ENCODE peak calls at places on chromosomes 1 and 21, in four cellular contexts. One of them, this sample, is unnamed.

GRCh38 chr21:38839683-38840286 is 34.1 kb downstream of the ETS2 start:
- DNase-seq in activated CD4-positive, CD25-positive, alpha-beta regulatory T cell: no peak
- DNase-seq in smooth muscle cell of the brain vasculature: peak
- DNase-seq in CD8-positive, alpha-beta memory T cell: no peak
- DNase-seq in this sample: no peak

GRCh38 chr1:160950657-160951056 is 4.0 kb downstream of the ITLN2 start:
- DNase-seq in CD8-positive, alpha-beta memory T cell: no peak
- DNase-seq in smooth muscle cell of the brain vasculature: no peak
- DNase-seq in activated CD4-positive, CD25-positive, alpha-beta regulatory T cell: no peak
- DNase-seq in this sample: no peak

GRCh38 chr1:90810006-90810405 is 92.9 kb upstream of the BARHL2 start:
- DNase-seq in CD8-positive, alpha-beta memory T cell: no peak
- DNase-seq in smooth muscle cell of the brain vasculature: no peak
- DNase-seq in activated CD4-positive, CD25-positive, alpha-beta regulatory T cell: no peak
- DNase-seq in this sample: no peak

GRCh38 chr1:197272791-197273190 is 4.7 kb downstream of the CRB1 start:
- DNase-seq in CD8-positive, alpha-beta memory T cell: no peak
- DNase-seq in activated CD4-positive, CD25-positive, alpha-beta regulatory T cell: no peak
- DNase-seq in smooth muscle cell of the brain vasculature: no peak
- DNase-seq in this sample: no peak

GRCh38 chr1:167659440-167659839 is 29.4 kb downstream of the RCSD1 start:
- DNase-seq in activated CD4-positive, CD25-positive, alpha-beta regulatory T cell: no peak
- DNase-seq in smooth muscle cell of the brain vasculature: no peak
- DNase-seq in CD8-positive, alpha-beta memory T cell: no peak
- DNase-seq in this sample: no peak

GRCh38 chr1:17688217-17688810 is 66.8 kb upstream of the ACTL8 start:
- DNase-seq in smooth muscle cell of the brain vasculature: no peak
- DNase-seq in CD8-positive, alpha-beta memory T cell: no peak
- DNase-seq in activated CD4-positive, CD25-positive, alpha-beta regulatory T cell: no peak
- DNase-seq in this sample: no peak

GRCh38 chr1:17923684-17924083 is 168.6 kb downstream of the ACTL8 start:
- DNase-seq in smooth muscle cell of the brain vasculature: no peak
- DNase-seq in activated CD4-positive, CD25-positive, alpha-beta regulatory T cell: no peak
- DNase-seq in CD8-positive, alpha-beta memory T cell: no peak
- DNase-seq in this sample: no peak

GRCh38 chr1:117106478-117106877 is 15.1 kb downstream of the TRIM45 start:
- DNase-seq in activated CD4-positive, CD25-positive, alpha-beta regulatory T cell: no peak
- DNase-seq in CD8-positive, alpha-beta memory T cell: no peak
- DNase-seq in smooth muscle cell of the brain vasculature: no peak
- DNase-seq in this sample: no peak

GRCh38 chr1:3733603-3734591 is 18.4 kb upstream of the CCDC27 start:
- DNase-seq in CD8-positive, alpha-beta memory T cell: no peak
- DNase-seq in smooth muscle cell of the brain vasculature: no peak
- DNase-seq in activated CD4-positive, CD25-positive, alpha-beta regulatory T cell: no peak
- DNase-seq in this sample: no peak

GRCh38 chr21:38181101-38181500 is 75.7 kb upstream of the KCNJ15 start:
- DNase-seq in CD8-positive, alpha-beta memory T cell: no peak
- DNase-seq in smooth muscle cell of the brain vasculature: no peak
- DNase-seq in activated CD4-positive, CD25-positive, alpha-beta regulatory T cell: no peak
- DNase-seq in this sample: no peak

GRCh38 chr1:62058951-62059350 is 135.7 kb upstream of the L1TD1 start:
- DNase-seq in smooth muscle cell of the brain vasculature: no peak
- DNase-seq in CD8-positive, alpha-beta memory T cell: no peak
- DNase-seq in activated CD4-positive, CD25-positive, alpha-beta regulatory T cell: no peak
- DNase-seq in this sample: no peak

GRCh38 chr1:14944471-14944981 is 209.0 kb upstream of the TMEM51 start:
- DNase-seq in activated CD4-positive, CD25-positive, alpha-beta regulatory T cell: no peak
- DNase-seq in smooth muscle cell of the brain vasculature: no peak
- DNase-seq in CD8-positive, alpha-beta memory T cell: no peak
- DNase-seq in this sample: no peak

GRCh38 chr1:234154320-234155251 is 218.7 kb upstream of the COA6 start:
- DNase-seq in CD8-positive, alpha-beta memory T cell: no peak
- DNase-seq in activated CD4-positive, CD25-positive, alpha-beta regulatory T cell: no peak
- DNase-seq in smooth muscle cell of the brain vasculature: peak
- DNase-seq in this sample: peak

GRCh38 chr1:67594764-67595163 is 90.2 kb upstream of the GADD45A start:
- DNase-seq in CD8-positive, alpha-beta memory T cell: no peak
- DNase-seq in smooth muscle cell of the brain vasculature: no peak
- DNase-seq in activated CD4-positive, CD25-positive, alpha-beta regulatory T cell: no peak
- DNase-seq in this sample: no peak

GRCh38 chr21:25170681-25171080 is 436.6 kb downstream of the MRPL39 start:
- DNase-seq in activated CD4-positive, CD25-positive, alpha-beta regulatory T cell: no peak
- DNase-seq in CD8-positive, alpha-beta memory T cell: no peak
- DNase-seq in smooth muscle cell of the brain vasculature: no peak
- DNase-seq in this sample: no peak

This sample was measured in CD4-positive, alpha-beta memory T cell.